ENCODE peak calls at places on chromosomes 6 and 20, in five cellular contexts. One of them, this sample, is unnamed.

GRCh38 chr6:107674995-107675738 is 148.9 kb downstream of the SCML4 start:
- DNase-seq in fibroblast of pulmonary artery: peak
- DNase-seq in mammary epithelial cell: peak
- DNase-seq in Kasumi-1: peak
- DNase-seq in activated T-cell treated with anti-CD3 and anti-CD28 coated beads for 48 hours: peak
- DNase-seq in this sample: peak

GRCh38 chr6:163691049-163691448 is 276.5 kb downstream of the QKI start:
- DNase-seq in mammary epithelial cell: no peak
- DNase-seq in activated T-cell treated with anti-CD3 and anti-CD28 coated beads for 48 hours: no peak
- DNase-seq in Kasumi-1: no peak
- DNase-seq in fibroblast of pulmonary artery: no peak
- DNase-seq in this sample: no peak

GRCh38 chr20:8788831-8789230 is 280.1 kb upstream of the PLCB4 start:
- DNase-seq in fibroblast of pulmonary artery: no peak
- DNase-seq in Kasumi-1: no peak
- DNase-seq in activated T-cell treated with anti-CD3 and anti-CD28 coated beads for 48 hours: no peak
- DNase-seq in mammary epithelial cell: no peak
- DNase-seq in this sample: no peak

GRCh38 chr6:72552938-72553337 is 68.9 kb upstream of the KCNQ5 start:
- DNase-seq in Kasumi-1: no peak
- DNase-seq in mammary epithelial cell: peak
- DNase-seq in activated T-cell treated with anti-CD3 and anti-CD28 coated beads for 48 hours: no peak
- DNase-seq in fibroblast of pulmonary artery: peak
- DNase-seq in this sample: no peak

GRCh38 chr6:110590821-110591351 is 114.5 kb upstream of the SLC22A16 start:
- DNase-seq in fibroblast of pulmonary artery: peak
- DNase-seq in Kasumi-1: no peak
- DNase-seq in activated T-cell treated with anti-CD3 and anti-CD28 coated beads for 48 hours: peak
- DNase-seq in mammary epithelial cell: peak
- DNase-seq in this sample: no peak

GRCh38 chr6:158048589-158048988 is 66.9 kb downstream of the SYNJ2 start:
- DNase-seq in Kasumi-1: no peak
- DNase-seq in mammary epithelial cell: no peak
- DNase-seq in fibroblast of pulmonary artery: no peak
- DNase-seq in activated T-cell treated with anti-CD3 and anti-CD28 coated beads for 48 hours: no peak
- DNase-seq in this sample: no peak

GRCh38 chr6:84618836-84619235 is 145.6 kb downstream of the TBX18 start:
- DNase-seq in mammary epithelial cell: no peak
- DNase-seq in Kasumi-1: no peak
- DNase-seq in fibroblast of pulmonary artery: peak
- DNase-seq in activated T-cell treated with anti-CD3 and anti-CD28 coated beads for 48 hours: no peak
- DNase-seq in this sample: no peak

GRCh38 chr20:35467339-35468224 is 12.2 kb downstream of the CEP250 start:
- DNase-seq in activated T-cell treated with anti-CD3 and anti-CD28 coated beads for 48 hours: no peak
- DNase-seq in mammary epithelial cell: no peak
- DNase-seq in fibroblast of pulmonary artery: peak
- DNase-seq in Kasumi-1: no peak
- DNase-seq in this sample: no peak

GRCh38 chr6:13273931-13274706 is 54.2 kb downstream of the TBC1D7 start:
- DNase-seq in mammary epithelial cell: no peak
- DNase-seq in Kasumi-1: peak
- DNase-seq in fibroblast of pulmonary artery: no peak
- DNase-seq in activated T-cell treated with anti-CD3 and anti-CD28 coated beads for 48 hours: peak
- DNase-seq in this sample: peak

GRCh38 chr6:37029249-37029959 is 23.9 kb downstream of the FGD2 start:
- DNase-seq in fibroblast of pulmonary artery: peak
- DNase-seq in mammary epithelial cell: peak
- DNase-seq in Kasumi-1: peak
- DNase-seq in activated T-cell treated with anti-CD3 and anti-CD28 coated beads for 48 hours: no peak
- DNase-seq in this sample: no peak

GRCh38 chr6:113529879-113530278 is 327.3 kb upstream of the MARCKS start:
- DNase-seq in activated T-cell treated with anti-CD3 and anti-CD28 coated beads for 48 hours: no peak
- DNase-seq in Kasumi-1: no peak
- DNase-seq in mammary epithelial cell: no peak
- DNase-seq in fibroblast of pulmonary artery: no peak
- DNase-seq in this sample: no peak

GRCh38 chr6:130537447-130537846 is 171.6 kb downstream of the TMEM200A start:
- DNase-seq in fibroblast of pulmonary artery: no peak
- DNase-seq in activated T-cell treated with anti-CD3 and anti-CD28 coated beads for 48 hours: no peak
- DNase-seq in Kasumi-1: peak
- DNase-seq in mammary epithelial cell: no peak
- DNase-seq in this sample: no peak

GRCh38 chr6:24981385-24981758 is 45.6 kb upstream of the RIPOR2 start:
- DNase-seq in activated T-cell treated with anti-CD3 and anti-CD28 coated beads for 48 hours: no peak
- DNase-seq in mammary epithelial cell: no peak
- DNase-seq in Kasumi-1: no peak
- DNase-seq in fibroblast of pulmonary artery: peak
- DNase-seq in this sample: no peak

GRCh38 chr20:52268184-52268583 is 76.6 kb upstream of the ZFP64 start:
- DNase-seq in Kasumi-1: no peak
- DNase-seq in mammary epithelial cell: no peak
- DNase-seq in activated T-cell treated with anti-CD3 and anti-CD28 coated beads for 48 hours: no peak
- DNase-seq in fibroblast of pulmonary artery: peak
- DNase-seq in this sample: no peak

GRCh38 chr6:25959890-25960531 is 2.6 kb upstream of the TRIM38 start:
- DNase-seq in activated T-cell treated with anti-CD3 and anti-CD28 coated beads for 48 hours: no peak
- DNase-seq in mammary epithelial cell: no peak
- DNase-seq in Kasumi-1: no peak
- DNase-seq in fibroblast of pulmonary artery: peak
- DNase-seq in this sample: no peak

GRCh38 chr6:144566868-144567615 is 281.9 kb downstream of the UTRN start:
- DNase-seq in activated T-cell treated with anti-CD3 and anti-CD28 coated beads for 48 hours: no peak
- DNase-seq in mammary epithelial cell: no peak
- DNase-seq in Kasumi-1: peak
- DNase-seq in fibroblast of pulmonary artery: no peak
- DNase-seq in this sample: no peak

GRCh38 chr20:62183426-62184142 is 756 bp downstream of the MTG2 start:
- DNase-seq in mammary epithelial cell: no peak
- DNase-seq in Kasumi-1: peak
- DNase-seq in activated T-cell treated with anti-CD3 and anti-CD28 coated beads for 48 hours: no peak
- DNase-seq in fibroblast of pulmonary artery: no peak
- DNase-seq in this sample: no peak

GRCh38 chr20:22411568-22412450 is 172.6 kb downstream of the FOXA2 start:
- DNase-seq in Kasumi-1: no peak
- DNase-seq in activated T-cell treated with anti-CD3 and anti-CD28 coated beads for 48 hours: no peak
- DNase-seq in fibroblast of pulmonary artery: peak
- DNase-seq in mammary epithelial cell: no peak
- DNase-seq in this sample: no peak

GRCh38 chr6:50236164-50236563 is 186.4 kb upstream of the DEFB112 start:
- DNase-seq in mammary epithelial cell: peak
- DNase-seq in fibroblast of pulmonary artery: no peak
- DNase-seq in Kasumi-1: no peak
- DNase-seq in activated T-cell treated with anti-CD3 and anti-CD28 coated beads for 48 hours: no peak
- DNase-seq in this sample: no peak

GRCh38 chr6:33716379-33716778 is 4.9 kb upstream of the UQCC2 start:
- DNase-seq in activated T-cell treated with anti-CD3 and anti-CD28 coated beads for 48 hours: no peak
- DNase-seq in fibroblast of pulmonary artery: no peak
- DNase-seq in mammary epithelial cell: no peak
- DNase-seq in Kasumi-1: no peak
- DNase-seq in this sample: no peak

GRCh38 chr6:32852844-32853540 is 512 bp downstream of the TAP1 start:
- DNase-seq in fibroblast of pulmonary artery: peak
- DNase-seq in mammary epithelial cell: peak
- DNase-seq in Kasumi-1: peak
- DNase-seq in activated T-cell treated with anti-CD3 and anti-CD28 coated beads for 48 hours: no peak
- DNase-seq in this sample: peak

GRCh38 chr6:137493218-137494038 is 766 bp downstream of the OLIG3 start:
- DNase-seq in activated T-cell treated with anti-CD3 and anti-CD28 coated beads for 48 hours: no peak
- DNase-seq in Kasumi-1: no peak
- DNase-seq in fibroblast of pulmonary artery: no peak
- DNase-seq in mammary epithelial cell: no peak
- DNase-seq in this sample: no peak

GRCh38 chr6:135183532-135184440 is 2.7 kb downstream of the MYB start:
- DNase-seq in fibroblast of pulmonary artery: peak
- DNase-seq in activated T-cell treated with anti-CD3 and anti-CD28 coated beads for 48 hours: peak
- DNase-seq in mammary epithelial cell: peak
- DNase-seq in Kasumi-1: peak
- DNase-seq in this sample: peak

GRCh38 chr6:144217264-144217663 is 66.9 kb downstream of the STX11 start:
- DNase-seq in mammary epithelial cell: no peak
- DNase-seq in activated T-cell treated with anti-CD3 and anti-CD28 coated beads for 48 hours: no peak
- DNase-seq in Kasumi-1: no peak
- DNase-seq in fibroblast of pulmonary artery: peak
- DNase-seq in this sample: no peak

GRCh38 chr20:35830264-35830663 is 58.4 kb downstream of the PHF20 start:
- DNase-seq in mammary epithelial cell: no peak
- DNase-seq in fibroblast of pulmonary artery: no peak
- DNase-seq in activated T-cell treated with anti-CD3 and anti-CD28 coated beads for 48 hours: no peak
- DNase-seq in Kasumi-1: no peak
- DNase-seq in this sample: no peak